ENCODE peak calls at places on chromosome 1, in five cellular contexts. Z is right lobe of liver, F is MM.1S, J is left lung, C is fibroblast of lung. B is an unnamed sample.

GRCh38 chr1:109391161-109391556 is 6.6 kb downstream of the SORT1 start:
- DNase-seq in C (peak; percentile 46), F (no peak), J (no peak), Z (no peak), B (peak; percentile 31)

GRCh38 chr1:94926365-94926914 is 470 bp downstream of the CNN3 start:
- DNase-seq in J (peak; percentile 47), Z (peak; percentile 68), C (peak; percentile 49), F (no peak), B (peak; percentile 39)

GRCh38 chr1:3481836-3482589 is 27.5 kb downstream of the ARHGEF16 start:
- DNase-seq in J (no peak), C (no peak), F (no peak), Z (no peak), B (peak; percentile 93)

GRCh38 chr1:63799324-63799723 is 25.5 kb downstream of the ROR1 start:
- DNase-seq in J (no peak), Z (no peak), C (no peak), F (no peak), B (no peak)

GRCh38 chr1:36239941-36240637 is 15.8 kb downstream of the THRAP3 start:
- DNase-seq in F (no peak), J (no peak), C (no peak), Z (peak; percentile 75), B (no peak)

GRCh38 chr1:111621050-111621449 is 1.5 kb downstream of the RAP1A start:
- DNase-seq in F (no peak), Z (no peak), C (peak; percentile 30), J (no peak), B (peak; percentile 24)

GRCh38 chr1:161045749-161046573 is at the start of gene USF1:
- DNase-seq in J (peak; percentile 93), F (peak; percentile 99), C (peak; percentile 94), Z (peak; percentile 93), B (peak; percentile 99)

GRCh38 chr1:248625971-248626370 is 8.9 kb downstream of the OR2T11 start:
- DNase-seq in Z (no peak), J (no peak), F (no peak), C (no peak), B (no peak)

GRCh38 chr1:1367238-1367796 is 7.7 kb downstream of the AURKAIP1 start:
- DNase-seq in C (no peak), J (no peak), Z (no peak), F (no peak), B (no peak)

GRCh38 chr1:32448773-32449456 is 16.0 kb upstream of the ZBTB8B start:
- DNase-seq in Z (no peak), F (no peak), C (peak; percentile 14), J (no peak), B (peak; percentile 69)
- TF ChIP-seq CTCF in Z (peak; percentile 12), F (peak; percentile 37), C (no peak), J (no peak), B (peak; percentile 28)

DNA sequence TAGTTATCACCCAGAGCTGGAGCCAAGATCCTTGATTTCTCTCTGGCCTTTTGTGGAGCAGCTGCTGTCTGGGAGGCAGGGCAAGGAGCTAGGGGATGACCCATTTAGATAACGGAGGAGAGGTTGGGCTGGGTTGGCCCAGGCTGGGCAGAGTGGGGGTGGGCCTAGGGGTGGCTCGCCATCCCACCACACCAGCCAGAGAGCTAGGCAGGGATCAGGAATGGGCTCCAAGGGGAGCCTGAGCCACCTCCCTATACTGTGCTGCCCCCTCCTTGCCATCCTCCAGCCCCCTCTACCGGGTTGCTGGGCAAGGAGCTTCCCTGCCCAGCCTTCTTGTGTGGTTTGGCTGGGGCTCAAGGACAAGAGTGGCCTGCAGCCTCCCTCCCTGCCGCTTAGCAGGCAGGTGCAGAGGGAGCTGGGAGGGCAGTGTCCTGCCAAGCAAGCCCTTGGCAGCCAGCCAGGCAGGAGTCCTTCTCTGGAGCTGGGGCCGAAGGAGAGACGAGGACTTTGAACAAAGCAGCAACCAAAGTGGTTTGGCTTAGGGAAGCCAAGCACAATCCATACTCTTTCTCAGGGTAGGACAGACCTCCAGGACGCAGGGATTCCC is 4.1 kb downstream of the NUAK2 start:
- DNase-seq in Z (peak; percentile 91), F (no peak), C (peak; percentile 59), J (peak; percentile 88), B (peak; percentile 99)
- TF ChIP-seq CTCF in Z (no peak), F (no peak), C (no peak), J (no peak), B (no peak)

DNA sequence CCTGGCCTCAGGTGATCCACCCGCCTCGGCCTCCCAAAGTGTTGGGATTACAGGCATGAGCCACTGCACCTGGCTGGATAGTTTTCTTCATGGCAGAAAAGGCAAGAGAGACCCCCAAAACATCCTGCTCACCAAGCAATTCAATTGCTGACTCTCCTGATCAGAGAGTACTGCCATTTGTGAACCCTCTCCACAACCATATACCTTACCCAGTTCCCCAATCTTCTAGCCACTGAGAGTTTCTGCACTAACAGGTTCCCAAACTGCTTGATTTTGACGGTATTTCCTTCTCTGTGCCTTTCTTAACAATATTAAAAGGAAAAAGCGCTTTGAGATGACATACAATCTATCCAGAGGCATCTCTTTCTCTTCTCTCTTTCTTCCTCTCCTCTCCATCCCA is 39.9 kb upstream of the MUTYH start:
- DNase-seq in C (no peak), J (no peak), F (no peak), Z (no peak), B (no peak)
- TF ChIP-seq CTCF in C (no peak), J (no peak), F (no peak), Z (no peak), B (no peak)

GRCh38 chr1:209105769-209106168 is 477.7 kb upstream of the CAMK1G start:
- DNase-seq in F (no peak), Z (no peak), C (no peak), J (no peak), B (no peak)

GRCh38 chr1:209104646-209105045 is 478.9 kb upstream of the CAMK1G start:
- DNase-seq in C (no peak), Z (no peak), J (no peak), F (peak; percentile 30), B (no peak)

GRCh38 chr1:209107535-209107934 is 476.0 kb upstream of the CAMK1G start:
- DNase-seq in Z (no peak), F (peak; percentile 98), C (no peak), J (no peak), B (no peak)

GRCh38 chr1:209106861-209107260 is 476.7 kb upstream of the CAMK1G start:
- DNase-seq in C (no peak), F (peak; percentile 65), Z (no peak), J (no peak), B (no peak)

DNA sequence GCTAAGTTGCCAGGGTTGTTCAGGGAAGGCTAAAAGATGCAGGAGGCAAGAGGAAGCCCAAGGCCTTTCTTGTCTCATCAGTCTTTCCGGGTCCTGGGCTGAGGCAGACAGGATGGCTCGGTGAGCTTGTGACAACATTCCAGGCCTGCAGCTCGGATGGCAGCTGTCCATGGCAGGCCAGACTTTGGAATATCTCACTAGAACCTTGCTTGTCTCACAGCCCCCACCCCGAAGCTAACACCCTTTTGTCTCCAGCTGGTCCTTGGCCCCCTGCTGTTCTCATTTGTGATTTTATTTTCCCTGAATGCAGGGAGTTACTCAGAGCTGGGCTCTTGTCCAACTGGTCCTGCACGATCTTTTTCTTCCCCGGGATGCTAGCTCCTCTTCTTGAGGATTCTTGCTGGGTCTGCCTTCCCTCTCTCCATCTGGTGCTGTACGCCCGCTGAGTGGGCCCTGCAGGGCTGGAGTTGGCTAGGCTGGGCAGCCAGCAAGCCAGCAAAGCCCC is 477.2 kb upstream of the CAMK1G start:
- DNase-seq in Z (peak; percentile 68), F (peak; percentile 14), J (no peak), C (peak; percentile 77), B (peak; percentile 75)
- TF ChIP-seq CTCF in Z (no peak), F (peak; percentile 23), J (no peak), C (peak; percentile 32), B (peak; percentile 11)

GRCh38 chr1:53267761-53268160 is 29.4 kb upstream of the MAGOH start:
- DNase-seq in Z (no peak), J (no peak), F (no peak), C (no peak), B (no peak)

GRCh38 chr1:53262000-53262399 is 23.7 kb upstream of the MAGOH start:
- DNase-seq in Z (no peak), J (no peak), F (no peak), C (no peak), B (no peak)

GRCh38 chr1:53265581-53265980 is 27.3 kb upstream of the MAGOH start:
- DNase-seq in F (no peak), Z (no peak), J (no peak), C (no peak), B (no peak)

GRCh38 chr1:53264048-53264447 is 25.7 kb upstream of the MAGOH start:
- DNase-seq in Z (no peak), C (no peak), F (no peak), J (no peak), B (no peak)

DNA sequence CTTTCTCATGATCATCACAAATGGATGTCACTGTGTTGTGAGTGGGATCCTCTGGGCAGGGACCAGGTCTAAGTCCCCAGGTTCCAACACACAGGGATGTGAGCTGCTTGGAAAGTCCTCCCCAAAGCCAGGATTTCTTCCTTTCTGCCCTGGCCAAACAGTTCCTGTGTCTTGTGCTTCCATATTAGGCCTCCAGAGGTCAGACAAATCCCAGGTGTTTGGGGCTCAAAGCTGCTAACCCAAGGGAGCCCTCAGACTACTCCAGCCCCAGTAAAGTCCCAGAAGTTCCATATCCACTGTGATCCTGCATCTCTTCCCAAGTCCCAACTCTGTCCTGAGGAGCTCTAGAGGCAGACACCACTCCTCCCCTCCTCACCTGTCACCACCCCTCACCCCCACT is 27.7 kb upstream of the MAGOH start:
- DNase-seq in J (no peak), F (no peak), Z (no peak), C (no peak), B (peak; percentile 34)
- TF ChIP-seq CTCF in J (no peak), F (peak; percentile 20), Z (peak; percentile 7), C (peak; percentile 5), B (peak; percentile 25)